ENCODE peak calls at places on chromosomes 2 and 18, in seven cellular contexts. L is NCI-H2029, Y is left ventricle myocardium inferior, J is amniotic stem cell, N is GM23338, U is skeletal muscle cell, D is K562. A is an unnamed sample.

GRCh38 chr2:176212276-176212675 is 23.8 kb downstream of the HOXD1 start:
- DNase-seq in N (no peak), J (no peak), L (no peak), D (no peak), U (no peak), Y (no peak), A (no peak)

GRCh38 chr18:34649072-34649471 is 61.0 kb upstream of the DTNA start:
- DNase-seq in J (no peak), D (no peak), U (no peak), N (no peak), Y (no peak), L (no peak), A (no peak)

GRCh38 chr18:11149441-11150270 is at the start of gene PIEZO2:
- DNase-seq in U (no peak), D (peak; percentile 29), Y (peak; percentile 42), J (peak; percentile 59), L (no peak), N (peak; percentile 85), A (peak; percentile 36)

GRCh38 chr2:160736629-160737028 is 243.0 kb upstream of the RBMS1 start:
- DNase-seq in J (peak; percentile 32), L (no peak), D (no peak), N (no peak), U (peak; percentile 46), Y (no peak), A (no peak)

GRCh38 chr18:36786686-36787085 is 42.1 kb downstream of the TPGS2 start:
- DNase-seq in Y (peak; percentile 58), D (no peak), J (no peak), U (peak; percentile 72), L (no peak), N (no peak), A (peak; percentile 26)

GRCh38 chr2:239819091-239819973 is 205.8 kb downstream of the NDUFA10 start:
- DNase-seq in N (no peak), J (no peak), U (no peak), Y (no peak), L (no peak), D (no peak), A (no peak)

GRCh38 chr2:151482310-151482709 is 72.6 kb downstream of the RIF1 start:
- DNase-seq in N (no peak), L (no peak), U (no peak), J (no peak), D (no peak), Y (no peak), A (no peak)

GRCh38 chr18:75507636-75508035 is 80.1 kb upstream of the SMIM21 start:
- DNase-seq in D (no peak), U (no peak), L (no peak), J (no peak), Y (no peak), N (no peak), A (no peak)

GRCh38 chr2:1744446-1745170 is at the start of gene PXDN:
- DNase-seq in Y (peak; percentile 74), D (no peak), J (peak; percentile 28), L (no peak), U (no peak), N (peak; percentile 72), A (peak; percentile 61)

GRCh38 chr18:63319383-63320040 is at the start of gene BCL2:
- DNase-seq in Y (peak; percentile 31), L (no peak), U (no peak), D (peak; percentile 28), N (peak; percentile 62), J (no peak), A (peak; percentile 32)

GRCh38 chr2:12448846-12449480 is 267.8 kb upstream of the TRIB2 start:
- DNase-seq in D (no peak), N (no peak), J (no peak), L (no peak), U (no peak), Y (no peak), A (no peak)

GRCh38 chr2:237497820-237498128 is 10.7 kb downstream of the MLPH start:
- DNase-seq in D (no peak), J (no peak), Y (no peak), N (no peak), U (peak; percentile 87), L (no peak), A (no peak)

GRCh38 chr2:25482341-25482740 is 140.6 kb upstream of the DNMT3A start:
- DNase-seq in U (no peak), Y (no peak), N (no peak), J (no peak), L (no peak), D (no peak), A (no peak)

A was measured in heart right ventricle.